ENCODE peak calls at places on chromosomes 13 and 19, in eight cellular contexts. S, Q, R, Z, V, G, E and F are unnamed samples.

GRCh38 chr13:25881946-25882574 is 169.8 kb downstream of the SHISA2 start:
- DNase-seq in R (peak; percentile 90), S (no peak), Z (no peak), E (peak; percentile 88), G (no peak), V (no peak), Q (no peak), F (no peak)

GRCh38 chr13:71610876-71611275 is 256.1 kb downstream of the DACH1 start:
- DNase-seq in V (no peak), S (no peak), Q (no peak), Z (no peak), R (peak; percentile 73), G (no peak), E (no peak), F (no peak)

GRCh38 chr13:63853816-63854215 is 2438.2 kb upstream of the PCDH20 start:
- DNase-seq in E (no peak), R (peak; percentile 32), V (no peak), Q (no peak), G (no peak), Z (no peak), S (no peak), F (no peak)

GRCh38 chr13:96862093-96862492 is 132.2 kb downstream of the OXGR1 start:
- DNase-seq in S (no peak), E (no peak), Q (no peak), Z (no peak), V (no peak), R (no peak), G (no peak), F (no peak)

GRCh38 chr13:111927181-111927540 is 139.8 kb upstream of the SOX1 start:
- DNase-seq in E (no peak), R (no peak), V (no peak), G (no peak), S (no peak), Z (no peak), Q (no peak), F (no peak)

GRCh38 chr19:6519289-6519688 is 11.5 kb upstream of the TNFSF9 start:
- DNase-seq in S (peak; percentile 80), E (peak; percentile 88), V (no peak), G (no peak), R (no peak), Q (no peak), Z (no peak), F (no peak)

GRCh38 chr13:114173753-114174152 is 5.3 kb upstream of the CFAP97D2 start:
- DNase-seq in Z (no peak), S (peak; percentile 8), E (no peak), V (no peak), G (no peak), Q (no peak), R (no peak), F (no peak)

GRCh38 chr13:27379694-27380596 is 44.5 kb upstream of the GTF3A start:
- DNase-seq in V (peak; percentile 36), Z (peak; percentile 39), G (peak; percentile 39), R (peak; percentile 64), Q (peak; percentile 30), S (peak; percentile 59), E (peak; percentile 44), F (no peak)

GRCh38 chr13:30319130-30319529 is 11.8 kb upstream of the KATNAL1 start:
- DNase-seq in R (peak; percentile 69), Q (no peak), V (no peak), S (no peak), Z (no peak), G (no peak), E (no peak), F (no peak)

GRCh38 chr13:30846311-30846710 is 59.8 kb upstream of the MEDAG start:
- DNase-seq in V (no peak), G (no peak), Z (no peak), Q (no peak), E (peak; percentile 94), S (peak; percentile 88), R (no peak), F (no peak)

GRCh38 chr19:33441277-33441699 is 67.8 kb downstream of the CEBPG start:
- DNase-seq in G (no peak), S (no peak), R (no peak), Z (no peak), E (no peak), Q (no peak), V (no peak), F (no peak)

GRCh38 chr19:56687036-56687435 is 15.5 kb upstream of the ZNF835 start:
- DNase-seq in R (no peak), Z (no peak), E (no peak), S (no peak), Q (no peak), G (no peak), V (no peak), F (no peak)

GRCh38 chr19:57473646-57474045 is 3.7 kb downstream of the ZNF772 start:
- DNase-seq in S (no peak), Z (no peak), R (no peak), V (no peak), Q (no peak), E (no peak), G (no peak), F (no peak)

GRCh38 chr13:41411536-41411935 is 45.8 kb upstream of the RGCC start:
- DNase-seq in R (peak; percentile 29), E (peak; percentile 44), G (no peak), Z (no peak), V (peak; percentile 27), Q (no peak), S (peak; percentile 78), F (no peak)

GRCh38 chr13:57627663-57628062 is 3.9 kb upstream of the PCDH17 start:
- DNase-seq in G (no peak), Z (no peak), V (no peak), Q (no peak), R (peak; percentile 72), E (peak; percentile 31), S (peak; percentile 7), F (no peak)